ENCODE peak calls at places on chromosomes 1 and 21, in five cellular contexts. Q is effector CD4-positive, alpha-beta T cell; I is left cardiac atrium; O is H54; R is CD4-positive, CD25-positive, alpha-beta regulatory T cell. K is an unnamed sample.

GRCh38 chr1:154270833-154271232 is 1.6 kb upstream of the HAX1 start:
- DNase-seq in Q (no peak), I (no peak), O (no peak), R (no peak), K (no peak)

GRCh38 chr1:84117868-84118267 is 26.2 kb upstream of the PRKACB start:
- DNase-seq in Q (no peak), I (no peak), O (no peak), R (no peak), K (no peak)

GRCh38 chr1:25129380-25129779 is 102.9 kb downstream of the SYF2 start:
- DNase-seq in Q (no peak), I (no peak), O (no peak), R (no peak), K (no peak)

GRCh38 chr1:108049083-108049819 is 84.3 kb upstream of the VAV3 start:
- DNase-seq in Q (peak), I (peak), O (peak), R (no peak), K (peak)

GRCh38 chr1:221294244-221294643 is 415.0 kb downstream of the HLX start:
- DNase-seq in Q (no peak), I (no peak), O (no peak), R (no peak), K (no peak)

GRCh38 chr1:8155528-8156186 is 129.5 kb upstream of the ERRFI1 start:
- DNase-seq in Q (no peak), I (no peak), O (no peak), R (no peak), K (no peak)

GRCh38 chr1:173314656-173315055 is 107.5 kb upstream of the TNFSF4 start:
- DNase-seq in Q (no peak), I (no peak), O (no peak), R (no peak), K (no peak)

GRCh38 chr1:52634111-52634510 is 1.1 kb downstream of the SHISAL2A start:
- DNase-seq in Q (no peak), I (no peak), O (no peak), R (peak), K (no peak)

GRCh38 chr1:167223144-167224103 is 2.7 kb downstream of the POU2F1 start:
- DNase-seq in Q (no peak), I (no peak), O (peak), R (no peak), K (no peak)

GRCh38 chr21:45213392-45213791 is 74.3 kb downstream of the POFUT2 start:
- DNase-seq in Q (no peak), I (no peak), O (no peak), R (no peak), K (no peak)

GRCh38 chr1:108561731-108562326 is 1.9 kb downstream of the EEIG2 start:
- DNase-seq in Q (peak), I (peak), O (no peak), R (peak), K (peak)

GRCh38 chr21:35850029-35850428 is 210.3 kb downstream of the SETD4 start:
- DNase-seq in Q (no peak), I (no peak), O (no peak), R (no peak), K (no peak)

GRCh38 chr1:232316864-232317263 is 313.1 kb downstream of the SIPA1L2 start:
- DNase-seq in Q (no peak), I (no peak), O (no peak), R (no peak), K (no peak)

GRCh38 chr1:183034682-183035081 is 11.5 kb downstream of the LAMC1 start:
- DNase-seq in Q (no peak), I (no peak), O (no peak), R (no peak), K (no peak)

GRCh38 chr1:221439008-221439733 is 302.7 kb downstream of the DUSP10 start:
- DNase-seq in Q (peak), I (no peak), O (peak), R (peak), K (no peak)

GRCh38 chr1:30749691-30750583 is 7.6 kb downstream of the LAPTM5 start:
- DNase-seq in Q (peak), I (no peak), O (no peak), R (peak), K (no peak)

GRCh38 chr1:156498447-156499193 is 2.0 kb downstream of the MEF2D start:
- DNase-seq in Q (no peak), I (peak), O (no peak), R (no peak), K (no peak)

GRCh38 chr1:191963781-191964455 is 194.3 kb upstream of the RGS18 start:
- DNase-seq in Q (no peak), I (peak), O (no peak), R (no peak), K (no peak)

GRCh38 chr1:20233866-20234265 is 47.5 kb upstream of the PLA2G2C start:
- DNase-seq in Q (no peak), I (no peak), O (no peak), R (no peak), K (no peak)

GRCh38 chr1:234890694-234891093 is 237.9 kb downstream of the TOMM20 start:
- DNase-seq in Q (no peak), I (no peak), O (no peak), R (no peak), K (no peak)

GRCh38 chr1:154791292-154792278 is 78.5 kb downstream of the KCNN3 start:
- DNase-seq in Q (peak), I (peak), O (peak), R (peak), K (peak)

GRCh38 chr1:93758842-93759515 is 77.3 kb upstream of the BCAR3 start:
- DNase-seq in Q (no peak), I (no peak), O (no peak), R (no peak), K (peak)

K was measured in psoas muscle.